ENCODE peak calls at places on chromosomes 12 and 14, in four cellular contexts. I, M, W and B are unnamed samples.
A peak's percentile ranks its signal among the peaks of the same experiment; 100 is the strongest.

GRCh38 chr14:68104518-68104917 is 284.9 kb downstream of the RAD51B start:
- DNase-seq in M (peak; percentile 13), W (no peak), I (no peak), B (peak; percentile 97)

GRCh38 chr12:2752676-2753371 is 41.9 kb upstream of the FKBP4 start:
- DNase-seq in W (peak; percentile 75), I (peak; percentile 96), M (peak; percentile 44), B (peak; percentile 25)

GRCh38 chr12:111767362-111768158 is 827 bp downstream of the ALDH2 start:
- DNase-seq in M (peak; percentile 31), I (peak; percentile 61), W (no peak), B (peak; percentile 14)

GRCh38 chr12:110995016-110995415 is 74.6 kb upstream of the MYL2 start:
- DNase-seq in W (no peak), M (no peak), I (no peak), B (no peak)

GRCh38 chr12:112898380-112898779 is 8.4 kb upstream of the OAS1 start:
- DNase-seq in I (no peak), W (no peak), M (no peak), B (no peak)

GRCh38 chr14:26276757-26277156 is 321.1 kb downstream of the NOVA1 start:
- DNase-seq in I (peak; percentile 73), M (no peak), W (no peak), B (no peak)

GRCh38 chr14:52610187-52610586 is 57.6 kb downstream of the GPR137C start:
- DNase-seq in M (no peak), I (no peak), W (no peak), B (no peak)

GRCh38 chr12:18700254-18700653 is 37.6 kb downstream of the PLCZ1 start:
- DNase-seq in M (no peak), W (no peak), I (no peak), B (peak; percentile 92)

GRCh38 chr14:68806526-68807147 is 13.8 kb upstream of the ZFP36L1 start:
- DNase-seq in W (no peak), I (no peak), M (no peak), B (no peak)

GRCh38 chr14:61625171-61625570 is 70.1 kb upstream of the HIF1A start:
- DNase-seq in I (no peak), M (peak; percentile 24), W (no peak), B (peak; percentile 26)

GRCh38 chr12:32303171-32303570 is 96.2 kb upstream of the FGD4 start:
- DNase-seq in I (no peak), M (no peak), W (no peak), B (no peak)

GRCh38 chr12:97758102-97758501 is 295.5 kb downstream of the RMST start:
- DNase-seq in I (no peak), M (no peak), W (no peak), B (no peak)

GRCh38 chr12:9123741-9124140 is 8.0 kb upstream of the A2M start:
- DNase-seq in W (no peak), M (no peak), I (no peak), B (no peak)

GRCh38 chr12:108495054-108495453 is 20.0 kb upstream of the FICD start:
- DNase-seq in W (peak; percentile 76), M (peak; percentile 18), I (peak; percentile 66), B (no peak)

GRCh38 chr12:3416159-3416558 is 74.8 kb upstream of the PRMT8 start:
- DNase-seq in M (no peak), I (no peak), W (no peak), B (no peak)

GRCh38 chr12:26112703-26113147 is 12.1 kb downstream of the BHLHE41 start:
- DNase-seq in M (no peak), W (no peak), I (peak; percentile 64), B (no peak)

GRCh38 chr12:664075-664778 is 982 bp upstream of the NINJ2 start:
- DNase-seq in M (no peak), I (no peak), W (no peak), B (no peak)

GRCh38 chr12:668092-668481 is 4.8 kb upstream of the NINJ2 start:
- DNase-seq in M (no peak), I (no peak), W (no peak), B (no peak)

GRCh38 chr12:664779-665092 is 1.5 kb upstream of the NINJ2 start:
- DNase-seq in M (no peak), W (no peak), I (no peak), B (no peak)

GRCh38 chr12:666066-666465 is 2.8 kb upstream of the NINJ2 start:
- DNase-seq in W (no peak), I (no peak), M (no peak), B (no peak)

GRCh38 chr12:666766-667308 is 3.6 kb upstream of the NINJ2 start:
- DNase-seq in W (no peak), M (no peak), I (peak; percentile 7), B (peak; percentile 58)
- H2AFZ ChIP-seq in W (peak overlapping the region; percentile 92), M (no peak overlapping the region), I (no peak overlapping the region), B (no peak overlapping the region)

DNA sequence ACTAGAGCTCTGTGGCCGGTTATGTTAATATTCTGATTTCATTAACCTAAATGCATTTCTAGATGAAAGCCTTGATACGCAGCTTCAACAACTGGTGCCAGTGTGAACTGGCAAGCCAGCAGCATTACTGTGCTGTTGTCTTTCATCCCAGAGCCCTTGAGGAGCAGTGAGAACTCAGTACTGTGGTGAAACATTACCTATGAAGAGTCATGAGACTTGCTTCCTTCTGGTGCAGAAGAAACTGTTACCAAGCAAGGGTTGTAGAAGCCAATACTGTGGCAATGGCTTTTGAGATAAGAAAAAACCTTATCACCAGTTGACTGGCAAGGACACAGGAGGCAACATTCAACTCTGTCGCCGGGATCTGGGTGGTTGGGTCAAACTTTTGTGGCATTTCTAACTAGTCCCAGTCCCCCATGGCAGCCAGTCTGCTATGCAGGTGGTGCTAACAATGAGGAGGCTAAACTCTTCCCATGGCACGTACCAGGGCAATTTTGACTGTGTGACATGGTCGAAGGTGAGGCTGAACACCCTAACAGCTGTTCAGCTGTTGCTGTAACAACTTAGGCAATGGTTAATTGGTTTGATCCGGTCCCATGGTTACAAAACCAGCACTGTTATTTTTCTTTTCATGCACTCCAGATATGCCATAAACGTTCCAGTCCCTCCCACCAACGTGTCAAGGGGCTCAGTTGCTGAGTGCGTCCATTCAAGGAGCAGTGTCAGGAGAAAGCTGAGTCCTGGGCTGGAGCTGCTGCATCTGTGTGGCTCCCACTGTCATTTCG is 12.6 kb upstream of the LGALS3 start:
- DNase-seq in M (peak; percentile 63), I (no peak), W (no peak), B (no peak)
- H3K9ac ChIP-seq in M (peak overlapping the region; percentile 48), I (no peak overlapping the region), W (peak overlapping the region; percentile 55), B (no peak overlapping the region)

DNA sequence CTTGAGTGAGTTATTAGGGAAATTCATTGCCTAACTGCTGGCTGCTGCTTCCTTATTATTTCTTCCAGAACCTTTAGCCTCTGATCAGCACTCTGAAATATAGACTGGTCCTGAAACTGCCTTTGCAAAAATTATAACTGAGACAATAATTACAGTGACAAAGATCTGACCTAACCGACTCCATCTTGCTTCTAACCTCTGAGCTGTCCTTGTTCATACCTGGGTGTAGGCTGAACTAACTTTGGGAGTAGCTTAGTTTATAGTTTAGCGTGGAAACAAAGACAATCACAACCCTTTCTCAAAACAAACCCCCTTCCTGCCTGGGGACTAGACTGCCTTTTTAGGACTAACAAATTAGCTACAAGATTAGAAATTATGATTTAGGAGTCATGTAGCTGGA is 117.4 kb downstream of the DYRK2 start:
- DNase-seq in M (no peak), W (no peak), I (no peak), B (no peak)
- H2AFZ ChIP-seq in M (no peak overlapping the region), W (no peak overlapping the region), I (no peak overlapping the region), B (peak overlapping the region; percentile 20)

GRCh38 chr12:8080131-8080530 is 1.9 kb upstream of the NECAP1 start:
- DNase-seq in M (no peak), I (no peak), W (peak; percentile 14), B (no peak)
- H3K9ac ChIP-seq in M (no peak overlapping the region), I (no peak overlapping the region), W (no peak overlapping the region), B (no peak overlapping the region)

DNA sequence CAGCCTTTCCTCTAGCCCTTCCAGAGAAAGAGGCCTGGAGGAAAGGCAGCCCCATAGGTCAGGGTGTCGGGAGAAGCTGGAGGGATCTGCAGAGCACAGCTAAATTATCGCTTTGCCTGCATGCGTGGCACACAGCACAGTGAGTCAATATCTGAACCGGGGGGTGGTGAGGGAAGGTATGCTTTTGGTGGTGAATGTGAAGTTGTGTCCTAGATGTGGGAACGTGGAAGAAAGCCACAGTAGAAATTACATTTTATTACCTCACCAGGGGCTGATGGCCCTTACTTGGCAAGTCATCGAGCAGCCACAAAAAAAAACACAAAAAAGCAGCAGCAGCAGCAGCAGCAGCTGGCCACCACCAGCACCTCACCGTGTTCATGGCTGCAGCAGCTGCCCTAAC is 243.1 kb downstream of the EGLN3 start:
- DNase-seq in I (no peak), M (no peak), W (no peak), B (peak; percentile 85)
- H2AFZ ChIP-seq in I (peak overlapping the region; percentile 92), M (no peak overlapping the region), W (no peak overlapping the region), B (peak overlapping the region; percentile 77)

GRCh38 chr12:106986135-106986534 is 811 bp downstream of the MTERF2 start:
- DNase-seq in W (no peak), M (no peak), I (no peak), B (no peak)
- H3K9ac ChIP-seq in W (peak overlapping the region; percentile 97), M (peak overlapping the region; percentile 85), I (peak overlapping the region; percentile 39), B (peak overlapping the region; percentile 88)

GRCh38 chr12:48973084-48973483 is 1.5 kb upstream of the WNT10B start:
- DNase-seq in W (no peak), M (no peak), I (no peak), B (no peak)

GRCh38 chr12:48973992-48974673 is 2.6 kb upstream of the WNT10B start:
- DNase-seq in I (peak; percentile 79), M (no peak), W (peak; percentile 72), B (peak; percentile 42)

GRCh38 chr12:48973531-48973930 is 2.0 kb upstream of the WNT10B start:
- DNase-seq in M (peak; percentile 39), W (peak; percentile 44), I (peak; percentile 48), B (no peak)

GRCh38 chr12:48970702-48971334 is 717 bp downstream of the WNT10B start:
- DNase-seq in W (peak; percentile 31), M (no peak), I (no peak), B (no peak)

DNA sequence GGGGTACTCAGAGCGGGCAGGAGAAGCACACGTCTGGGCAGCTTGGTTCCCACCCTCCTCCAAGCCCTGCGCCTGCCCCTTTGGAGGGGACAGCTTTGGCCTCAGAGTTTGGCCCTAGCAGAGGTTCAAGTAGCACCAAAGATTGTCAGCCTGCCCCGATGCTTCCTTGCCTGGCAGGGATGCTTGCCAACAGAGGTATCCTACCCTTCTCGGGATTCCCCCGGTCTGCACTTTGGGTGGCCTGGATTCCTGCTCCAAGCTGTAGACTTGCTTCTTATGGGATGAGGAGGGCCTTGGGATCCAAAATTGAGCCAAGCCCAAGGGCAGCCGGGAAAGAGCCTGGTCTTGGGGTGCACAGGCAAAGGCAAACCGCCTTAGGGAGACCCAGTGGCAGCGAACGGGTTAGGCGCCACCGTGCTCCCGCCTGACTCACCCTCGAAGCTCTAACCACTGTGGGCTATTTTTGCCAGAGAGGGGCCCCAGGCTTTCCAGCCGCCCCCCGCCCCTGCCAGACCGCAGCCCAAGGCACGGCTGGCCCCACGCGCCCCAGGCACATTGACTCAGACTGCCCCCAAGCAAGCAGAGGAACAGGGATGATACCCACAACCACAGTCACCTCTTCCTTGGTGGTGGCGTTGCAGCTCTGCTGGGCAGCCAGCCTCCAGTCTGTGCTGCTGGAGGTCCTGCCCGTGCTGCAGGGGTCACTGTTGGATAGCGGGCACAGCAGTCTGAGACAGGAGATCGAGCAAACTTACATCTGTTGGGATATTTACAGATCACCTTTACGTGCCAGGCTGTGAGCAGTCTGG is 882 bp upstream of the WNT10B start:
- DNase-seq in M (no peak), I (no peak), W (no peak), B (peak; percentile 35)
- H2AFZ ChIP-seq in M (no peak overlapping the region), I (no peak overlapping the region), W (peak overlapping the region; percentile 93), B (no peak overlapping the region)